ENCODE peak calls at places on chromosomes 16 and 17, in six cellular contexts. U is brain pericyte; L is activated naive CD8-positive, alpha-beta T cell treated with anti-CD3 and anti-CD28 coated beads, Interleukin-2, amount 10 ng/mL, durations not matched to agents 7 days and 5 days; K is right cardiac atrium; O is uterus; S is WTC11. I is an unnamed sample.

GRCh38 chr16:88650749-88651275 is at the start of gene CYBA:
- DNase-seq in U (no peak), L (peak; percentile 94), K (peak; percentile 79), O (no peak), S (peak; percentile 79), I (peak; percentile 38)

GRCh38 chr17:82932146-82933005 is 92.6 kb upstream of the ZNF750 start:
- DNase-seq in U (peak; percentile 68), L (peak; percentile 13), K (no peak), O (peak; percentile 11), S (peak; percentile 1), I (no peak)

GRCh38 chr17:75601057-75601987 is 13.7 kb downstream of the MYO15B start:
- DNase-seq in U (no peak), L (peak; percentile 75), K (peak; percentile 51), O (no peak), S (peak; percentile 94), I (peak; percentile 64)

GRCh38 chr17:39738568-39738901 is 797 bp downstream of the GRB7 start:
- DNase-seq in U (no peak), L (no peak), K (no peak), O (no peak), S (peak; percentile 63), I (no peak)

GRCh38 chr17:330993-331701 is 21.5 kb downstream of the RPH3AL start:
- DNase-seq in U (no peak), L (peak; percentile 53), K (peak; percentile 82), O (peak; percentile 44), S (no peak), I (peak; percentile 66)

GRCh38 chr16:25012525-25012991 is 2.6 kb downstream of the ARHGAP17 start:
- DNase-seq in U (no peak), L (no peak), K (no peak), O (no peak), S (no peak), I (no peak)

GRCh38 chr16:69477546-69477945 is 53.1 kb downstream of the CYB5B start:
- DNase-seq in U (no peak), L (no peak), K (no peak), O (no peak), S (no peak), I (no peak)

GRCh38 chr17:35577826-35578194 is 561 bp downstream of the PEX12 start:
- DNase-seq in U (no peak), L (no peak), K (no peak), O (no peak), S (no peak), I (no peak)

GRCh38 chr17:9050801-9051401 is 29.6 kb downstream of the NTN1 start:
- DNase-seq in U (no peak), L (no peak), K (no peak), O (no peak), S (peak; percentile 32), I (no peak)

GRCh38 chr16:57621521-57622268 is 6.7 kb upstream of the ADGRG1 start:
- DNase-seq in U (no peak), L (peak; percentile 28), K (no peak), O (peak; percentile 12), S (no peak), I (no peak)

GRCh38 chr16:74522160-74522559 is 84.8 kb downstream of the GLG1 start:
- DNase-seq in U (no peak), L (no peak), K (no peak), O (no peak), S (no peak), I (no peak)

GRCh38 chr16:11752856-11753255 is 10.2 kb upstream of the TXNDC11 start:
- DNase-seq in U (no peak), L (no peak), K (no peak), O (no peak), S (no peak), I (no peak)